ENCODE peak calls at places on chromosomes 16 and 17, in five cellular contexts. A is Right ventricle myocardium superior, L is adipocyte, Y is NCI-H226, G is head of caudate nucleus. M is an unnamed sample.

GRCh38 chr16:19696312-19696711 is 21.7 kb downstream of the KNOP1 start:
- DNase-seq in Y (peak), G (peak), L (peak), A (peak), M (peak)

GRCh38 chr16:28904363-28904762 is 20.7 kb downstream of the RABEP2 start:
- DNase-seq in G (no peak), A (no peak), Y (no peak), L (no peak), M (no peak)

GRCh38 chr16:19389246-19389645 is 28.4 kb upstream of the TMC5 start:
- DNase-seq in L (peak), Y (peak), G (no peak), A (no peak), M (peak)

GRCh38 chr17:63395075-63395815 is 50.9 kb downstream of the CYB561 start:
- DNase-seq in A (no peak), Y (peak), G (no peak), L (peak), M (no peak)

GRCh38 chr16:49473131-49473530 is 99.5 kb downstream of the C16orf78 start:
- DNase-seq in A (no peak), G (no peak), L (no peak), Y (no peak), M (no peak)

GRCh38 chr17:70677783-70678647 is 508.7 kb downstream of the KCNJ2 start:
- DNase-seq in G (no peak), A (no peak), Y (no peak), L (no peak), M (no peak)

GRCh38 chr16:84833142-84833495 is 13.3 kb downstream of the CRISPLD2 start:
- DNase-seq in G (no peak), A (no peak), L (no peak), Y (no peak), M (no peak)

GRCh38 chr17:69093995-69094394 is 33.3 kb upstream of the ABCA9 start:
- DNase-seq in Y (no peak), A (no peak), L (no peak), G (no peak), M (no peak)

GRCh38 chr17:29007456-29008455 is 1.9 kb upstream of the SEZ6 start:
- DNase-seq in G (no peak), L (peak), Y (peak), A (no peak), M (no peak)

GRCh38 chr17:82327289-82327688 is 6.3 kb downstream of the SECTM1 start:
- DNase-seq in L (no peak), Y (no peak), A (no peak), G (no peak), M (no peak)

GRCh38 chr16:69741951-69742904 is 12.5 kb downstream of the NOB1 start:
- DNase-seq in A (peak), Y (peak), L (peak), G (peak), M (peak)

GRCh38 chr17:68595986-68596385 is 5.2 kb downstream of the FAM20A start:
- DNase-seq in G (no peak), A (no peak), Y (no peak), L (no peak), M (no peak)

GRCh38 chr17:16459850-16460550 is 32.0 kb downstream of the LRRC75A start:
- DNase-seq in Y (peak), A (no peak), L (no peak), G (no peak), M (no peak)

GRCh38 chr16:56700195-56700594 is 17.9 kb downstream of the MT1X start:
- DNase-seq in A (no peak), Y (no peak), G (no peak), L (peak), M (no peak)

GRCh38 chr16:58127033-58127556 is 2.1 kb downstream of the CFAP20 start:
- DNase-seq in A (no peak), L (peak), Y (no peak), G (no peak), M (peak)

GRCh38 chr16:76345093-76345735 is 68.0 kb downstream of the CNTNAP4 start:
- DNase-seq in L (peak), G (no peak), Y (no peak), A (peak), M (no peak)

GRCh38 chr16:82699711-82700495 is 73.1 kb downstream of the CDH13 start:
- DNase-seq in A (no peak), Y (no peak), L (peak), G (no peak), M (peak)

GRCh38 chr17:80861892-80862291 is 129.7 kb upstream of the CHMP6 start:
- DNase-seq in G (peak), L (peak), Y (no peak), A (no peak), M (peak)

GRCh38 chr16:65069090-65069489 is 52.8 kb downstream of the CDH11 start:
- DNase-seq in L (peak), G (no peak), A (no peak), Y (peak), M (no peak)

GRCh38 chr16:52912565-52913173 is 140.0 kb downstream of the CHD9NB start:
- DNase-seq in G (peak), A (peak), Y (peak), L (peak), M (peak)

GRCh38 chr17:13735444-13735843 is 133.7 kb upstream of the HS3ST3A1 start:
- DNase-seq in G (no peak), Y (no peak), L (no peak), A (no peak), M (no peak)

GRCh38 chr17:2138768-2139167 is 83.9 kb downstream of the HIC1 start:
- DNase-seq in A (no peak), Y (peak), G (no peak), L (peak), M (no peak)

GRCh38 chr16:12833939-12834338 is 30.3 kb upstream of the CPPED1 start:
- DNase-seq in Y (peak), A (no peak), L (peak), G (peak), M (peak)

GRCh38 chr17:47703191-47703591 is 9.2 kb downstream of the TBKBP1 start:
- DNase-seq in Y (no peak), A (peak), L (no peak), G (no peak), M (no peak)

GRCh38 chr17:76204277-76204676 is 36.0 kb downstream of the RNF157 start:
- DNase-seq in G (no peak), Y (peak), A (no peak), L (peak), M (no peak)

GRCh38 chr17:78133971-78134898 is 3.7 kb downstream of the TMC8 start:
- DNase-seq in Y (no peak), L (peak), A (peak), G (peak), M (peak)

GRCh38 chr16:12141073-12141472 is 164.5 kb downstream of the SNX29 start:
- DNase-seq in L (no peak), A (no peak), Y (no peak), G (no peak), M (no peak)

GRCh38 chr16:24776486-24777220 is 47.2 kb downstream of the TNRC6A start:
- DNase-seq in L (no peak), A (peak), G (no peak), Y (peak), M (peak)

GRCh38 chr16:88821168-88821850 is 9.6 kb upstream of the APRT start:
- DNase-seq in L (no peak), A (no peak), G (no peak), Y (no peak), M (no peak)

M was measured in Ammon's horn.